ENCODE peak calls at places on chromosomes 5 and 9, in nine cellular contexts. R is heart left ventricle, D is adrenal gland, N is prostate gland, H is HCT116, T is body of pancreas, U is esophagus squamous epithelium, K is A549, E is IMR-90. I is an unnamed sample.

GRCh38 chr5:80117446-80117845 is 82.3 kb downstream of the THBS4 start:
- DNase-seq in H (no peak), R (no peak), K (no peak), T (no peak), U (no peak), N (no peak), D (no peak), E (no peak), I (no peak)

GRCh38 chr5:93941897-93942296 is 200.5 kb upstream of the POU5F2 start:
- DNase-seq in E (no peak), R (no peak), D (no peak), H (no peak), U (no peak), T (no peak), N (no peak), K (no peak), I (no peak)

GRCh38 chr5:68924490-68925145 is 169.2 kb upstream of the SLC30A5 start:
- DNase-seq in U (no peak), T (peak; percentile 67), D (no peak), N (no peak), K (no peak), H (no peak), E (peak; percentile 41), R (peak; percentile 43), I (no peak)

GRCh38 chr9:95409650-95410426 is 92.3 kb upstream of the FANCC start:
- DNase-seq in D (no peak), N (no peak), H (peak; percentile 23), E (peak; percentile 90), K (peak; percentile 21), U (no peak), R (no peak), T (no peak), I (no peak)

GRCh38 chr5:164300295-164300694 is 794.9 kb downstream of the MAT2B start:
- DNase-seq in K (no peak), H (no peak), T (no peak), D (no peak), U (no peak), E (no peak), N (no peak), R (no peak), I (no peak)

GRCh38 chr9:89421595-89421994 is 76.3 kb downstream of the SEMA4D start:
- DNase-seq in H (no peak), N (no peak), K (no peak), R (no peak), E (peak; percentile 77), D (no peak), T (no peak), U (no peak), I (no peak)

GRCh38 chr9:124595743-124596142 is 88.5 kb upstream of the NR5A1 start:
- DNase-seq in N (no peak), R (no peak), E (no peak), U (no peak), T (no peak), D (no peak), K (peak; percentile 16), H (no peak), I (no peak)

GRCh38 chr5:143106175-143106574 is 297.3 kb downstream of the NR3C1 start:
- DNase-seq in N (no peak), H (no peak), K (peak; percentile 89), E (peak; percentile 77), R (peak; percentile 45), U (no peak), D (peak; percentile 43), T (peak; percentile 82), I (no peak)

GRCh38 chr9:137682431-137682991 is 63.7 kb downstream of the EHMT1 start:
- DNase-seq in H (no peak), R (no peak), E (no peak), N (no peak), K (no peak), T (no peak), U (no peak), D (no peak), I (no peak)

GRCh38 chr5:34695275-34696032 is 39.3 kb downstream of the RAI14 start:
- DNase-seq in H (no peak), U (no peak), N (no peak), R (no peak), D (no peak), E (no peak), T (no peak), K (no peak), I (no peak)

GRCh38 chr5:176535655-176536131 is 1.5 kb downstream of the RNF44 start:
- DNase-seq in H (no peak), U (no peak), N (no peak), T (no peak), K (no peak), D (no peak), R (peak; percentile 25), E (no peak), I (no peak)

GRCh38 chr5:170363671-170364070 is 25.5 kb downstream of the KCNMB1 start:
- DNase-seq in N (no peak), U (no peak), R (no peak), T (peak; percentile 52), K (no peak), D (peak; percentile 29), H (no peak), E (no peak), I (no peak)

GRCh38 chr5:31954091-31954490 is 220.0 kb downstream of the GOLPH3 start:
- DNase-seq in D (no peak), T (no peak), N (no peak), E (no peak), H (no peak), R (no peak), K (no peak), U (no peak), I (no peak)

GRCh38 chr5:78178356-78178755 is 116.1 kb downstream of the AP3B1 start:
- DNase-seq in H (no peak), K (no peak), E (no peak), R (no peak), N (no peak), T (no peak), D (no peak), U (no peak), I (no peak)

GRCh38 chr9:128552744-128553221 is 396 bp downstream of the SPTAN1 start:
- DNase-seq in T (peak; percentile 42), U (no peak), R (peak; percentile 66), E (no peak), K (peak; percentile 24), H (no peak), N (peak; percentile 28), D (peak; percentile 59), I (peak; percentile 61)

GRCh38 chr9:96777539-96777864 is 385 bp downstream of the ZNF510 start:
- DNase-seq in H (no peak), T (no peak), N (no peak), D (no peak), U (no peak), E (no peak), R (no peak), K (no peak), I (no peak)

GRCh38 chr5:10059611-10060379 is 189.9 kb downstream of the ATPSCKMT start:
- DNase-seq in D (no peak), T (no peak), H (no peak), N (no peak), E (no peak), U (no peak), K (peak; percentile 5), R (no peak), I (no peak)
- H3K4me3 ChIP-seq in D (no peak overlapping the region), T (no peak overlapping the region), H (no peak overlapping the region), N (no peak overlapping the region), E (no peak overlapping the region), U (no peak overlapping the region), K (no peak overlapping the region), R (no peak overlapping the region), I (no peak overlapping the region)

DNA sequence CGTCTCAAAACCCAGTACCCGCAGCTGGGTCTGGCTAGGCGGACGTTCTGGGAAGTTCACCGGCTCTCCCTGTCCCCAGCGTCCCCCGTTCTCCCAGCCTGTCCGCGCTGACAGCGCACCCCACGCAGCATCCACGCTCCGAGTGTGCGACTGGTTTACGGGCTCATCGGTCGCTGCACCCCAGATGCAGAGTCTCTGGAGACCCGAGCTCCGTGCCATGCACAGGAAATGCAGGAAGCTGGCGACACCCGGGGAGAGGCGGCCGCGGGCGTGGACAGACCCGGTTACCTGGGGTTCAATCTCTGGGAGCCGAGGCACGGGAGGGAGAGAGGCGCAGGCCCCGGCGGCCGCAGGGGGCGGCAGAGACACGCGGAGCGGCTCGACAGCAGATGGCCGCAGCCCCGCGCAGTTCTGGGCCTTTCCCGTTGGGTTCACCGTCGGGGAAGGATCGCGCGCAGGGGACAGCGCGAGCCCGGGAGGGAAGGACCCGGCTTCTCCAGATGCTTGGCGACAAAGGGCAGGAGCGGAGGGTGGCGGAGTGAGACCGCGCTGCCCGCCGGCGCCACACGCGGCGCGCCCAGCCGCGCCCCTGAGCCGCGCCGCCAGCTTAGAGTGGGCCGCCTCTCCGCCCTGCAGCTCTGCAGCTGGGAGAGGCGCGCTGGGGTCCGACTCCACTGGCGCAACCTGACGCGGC is 558 bp downstream of the SHROOM1 start:
- DNase-seq in E (peak; percentile 56), T (peak; percentile 85), N (peak; percentile 82), U (no peak), K (peak; percentile 75), D (peak; percentile 78), R (peak; percentile 83), H (peak; percentile 38), I (peak; percentile 77)
- TF ChIP-seq POLR2A in E (peak; percentile 24), T (peak; percentile 48), N (no peak), U (no peak), K (peak; percentile 37), D (peak; percentile 14), R (no peak), H (no peak), I (no peak)

GRCh38 chr5:173316463-173317020 is 11.7 kb downstream of the STC2 start:
- DNase-seq in R (no peak), E (no peak), D (no peak), N (no peak), U (no peak), T (peak; percentile 78), H (no peak), K (no peak), I (no peak)
- H3K27ac ChIP-seq in R (no peak overlapping the region), E (peak overlapping the region; percentile 59), D (no peak overlapping the region), N (peak overlapping the region; percentile 16), U (peak overlapping the region; percentile 61), T (peak overlapping the region; percentile 78), H (no peak overlapping the region), K (no peak overlapping the region), I (no peak overlapping the region)

DNA sequence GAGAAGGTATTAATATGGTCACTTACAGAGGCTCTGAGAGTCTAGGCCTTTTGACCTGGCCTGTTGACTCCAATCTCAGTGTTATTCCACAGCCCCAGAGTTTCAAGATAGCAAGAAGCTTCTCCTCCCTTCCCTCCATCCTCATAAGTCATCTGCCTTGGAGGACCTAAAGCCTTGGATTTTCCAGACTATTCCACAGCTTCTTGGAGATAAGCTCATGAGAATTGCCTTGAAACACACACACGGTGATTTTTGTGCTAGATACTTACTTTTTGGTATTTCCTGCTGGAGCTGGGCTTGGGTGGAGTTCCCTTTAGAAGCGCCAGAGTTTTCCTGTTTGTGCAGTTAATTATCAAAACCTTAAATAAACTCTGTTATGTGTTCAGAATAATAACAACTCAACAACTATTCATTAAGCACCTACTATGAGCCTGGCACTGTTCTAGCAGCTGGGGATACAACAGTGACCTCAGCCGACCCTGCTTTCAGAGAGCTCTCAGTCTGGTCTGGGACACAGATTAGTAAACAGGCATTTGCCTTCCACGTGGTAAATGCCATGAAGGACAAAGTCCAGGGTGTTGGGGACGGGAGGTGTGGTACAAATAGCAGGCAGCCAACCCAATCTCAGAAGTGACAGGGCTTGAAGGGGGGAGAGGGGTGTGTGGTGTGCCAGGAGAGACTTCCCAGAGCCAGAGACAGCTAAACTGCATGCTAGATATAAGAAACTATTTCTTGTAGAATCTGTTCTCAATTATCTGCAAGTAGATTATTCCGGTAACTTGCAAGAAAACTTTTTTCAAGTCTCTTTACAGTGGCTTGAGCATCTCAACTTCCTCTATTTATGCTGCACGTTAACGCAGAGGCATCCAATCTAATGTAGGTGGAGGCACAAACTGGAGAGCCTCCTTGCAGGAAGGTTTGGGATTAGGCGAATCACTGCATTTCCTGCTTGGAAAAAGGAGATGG is 55.9 kb upstream of the KLF9 start:
- DNase-seq in R (peak; percentile 82), T (peak; percentile 93), H (no peak), N (no peak), E (no peak), K (peak; percentile 26), D (no peak), U (no peak), I (no peak)
- H3K4me3 ChIP-seq in R (no peak overlapping the region), T (no peak overlapping the region), H (no peak overlapping the region), N (no peak overlapping the region), E (no peak overlapping the region), K (no peak overlapping the region), D (no peak overlapping the region), U (no peak overlapping the region), I (no peak overlapping the region)

I was measured in uterus.